ENCODE peak calls at places on chromosome 4, in five cellular contexts. P, G, M, E and D are unnamed samples. For H3K4me1, the result is how much of the 10 kb centered on the place peaks cover.

GRCh38 chr4:156298230-156298629 is 344.6 kb upstream of the CTSO start:
- DNase-seq in P (no peak), G (no peak), M (no peak), E (no peak), D (peak)

GRCh38 chr4:110087116-110087708 is 111.2 kb downstream of the ELOVL6 start:
- DNase-seq in P (no peak), G (no peak), M (no peak), E (no peak), D (peak)

GRCh38 chr4:41505161-41505653 is 32.8 kb upstream of the LIMCH1 start:
- DNase-seq in P (no peak), G (no peak), M (no peak), E (no peak), D (peak)

GRCh38 chr4:143514432-143514831 is 930 bp downstream of the SMARCA5 start:
- DNase-seq in P (peak), G (peak), M (peak), E (peak), D (peak)

GRCh38 chr4:2462992-2463762 is 5.7 kb upstream of the RNF4 start:
- DNase-seq in P (peak), G (no peak), M (no peak), E (no peak), D (no peak)

GRCh38 chr4:98827661-98828060 is 101.3 kb downstream of the EIF4E start:
- DNase-seq in P (no peak), G (no peak), M (no peak), E (no peak), D (peak)

GRCh38 chr4:89800527-89801103 is 36.3 kb downstream of the SNCA start:
- DNase-seq in P (no peak), G (no peak), M (no peak), E (no peak), D (peak)

GRCh38 chr4:150997141-150997540 is 17.9 kb downstream of the LRBA start:
- DNase-seq in P (no peak), G (no peak), M (no peak), E (no peak), D (no peak)

GRCh38 chr4:40099010-40099409 is 42.4 kb downstream of the N4BP2 start:
- DNase-seq in P (no peak), G (no peak), M (no peak), E (no peak), D (no peak)

GRCh38 chr4:15717647-15718416 is 15.0 kb downstream of the BST1 start:
- DNase-seq in P (no peak), G (no peak), M (no peak), E (no peak), D (peak)

GRCh38 chr4:28313729-28314713 is 1453.4 kb downstream of the STIM2 start:
- DNase-seq in P (no peak), G (no peak), M (no peak), E (no peak), D (no peak)

GRCh38 chr4:142121951-142122350 is 485.6 kb downstream of the IL15 start:
- DNase-seq in P (no peak), G (no peak), M (no peak), E (no peak), D (no peak)

GRCh38 chr4:176498857-176499256 is 179.1 kb downstream of the SPCS3 start:
- DNase-seq in P (no peak), G (no peak), M (no peak), E (no peak), D (no peak)

DNA sequence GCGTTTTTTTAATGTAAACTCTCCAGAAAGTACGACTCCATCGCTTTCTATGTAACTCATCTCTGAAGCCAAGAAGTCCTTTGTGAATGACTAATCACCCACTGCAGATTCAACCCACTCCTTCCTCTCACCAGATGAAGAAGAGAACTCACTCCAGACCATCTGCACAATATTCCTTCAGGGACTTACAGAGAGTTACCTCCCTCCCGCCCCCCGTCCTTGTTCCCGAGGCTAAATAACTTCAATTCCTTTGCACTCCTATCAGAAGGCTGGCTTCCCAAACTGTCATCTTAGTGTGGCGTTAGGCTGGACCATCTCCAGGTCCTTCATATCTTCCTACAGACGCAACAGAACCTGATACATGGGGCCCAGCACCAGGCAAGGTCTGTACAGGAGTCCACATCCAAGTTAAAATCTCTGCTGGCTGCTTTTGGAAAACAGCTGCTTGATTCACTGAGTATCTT is 82.4 kb downstream of the AFAP1 start:
- DNase-seq in P (no peak), G (no peak), M (no peak), E (peak), D (no peak)
- H3K27ac ChIP-seq in P (no peak), G (no peak), M (no peak), E (peak), D (no peak)

GRCh38 chr4:55184600-55185523 is 59.5 kb upstream of the KDR start:
- DNase-seq in P (peak), G (no peak), M (peak), E (peak), D (peak)
- H3K4me1 ChIP-seq in P (under half), G (under half), M (under half), E (under half), D (under half)

GRCh38 chr4:61443813-61444510 is 243.8 kb downstream of the ADGRL3 start:
- DNase-seq in P (no peak), G (no peak), M (no peak), E (no peak), D (no peak)
- H3K27ac ChIP-seq in P (no peak), G (no peak), M (no peak), E (no peak), D (no peak)

DNA sequence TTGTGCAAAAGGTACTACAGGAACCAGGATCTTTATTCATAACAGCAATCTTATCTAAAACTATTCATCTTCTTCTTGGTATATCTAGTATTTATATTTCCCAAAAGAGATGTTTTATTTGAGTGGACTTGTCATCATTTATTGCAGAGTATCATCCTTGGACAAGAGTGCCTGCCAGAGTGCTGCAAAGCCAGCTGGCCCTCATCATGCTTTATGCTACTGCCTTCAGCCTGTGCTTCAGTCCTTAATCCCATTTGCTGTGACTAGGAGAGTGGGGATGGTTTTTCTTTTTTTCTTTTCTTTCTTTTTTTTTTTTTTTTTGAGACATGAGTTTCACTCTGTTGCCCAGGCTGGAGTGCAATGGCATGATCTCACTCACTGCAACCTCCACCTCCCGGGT is 33.5 kb upstream of the ELF2 start:
- DNase-seq in P (no peak), G (no peak), M (no peak), E (peak), D (no peak)
- H3K4me1 ChIP-seq in P (under half), G (under half), M (under half), E (under half), D (under half)

GRCh38 chr4:137688651-137689050 is 156.4 kb upstream of the PCDH18 start:
- DNase-seq in P (no peak), G (no peak), M (no peak), E (no peak), D (no peak)

GRCh38 chr4:137692205-137692604 is 159.9 kb upstream of the PCDH18 start:
- DNase-seq in P (no peak), G (no peak), M (no peak), E (no peak), D (no peak)

GRCh38 chr4:137694138-137694537 is 161.8 kb upstream of the PCDH18 start:
- DNase-seq in P (no peak), G (no peak), M (no peak), E (peak), D (no peak)

GRCh38 chr4:137693641-137694040 is 161.3 kb upstream of the PCDH18 start:
- DNase-seq in P (no peak), G (no peak), M (no peak), E (no peak), D (no peak)
- H3K27ac ChIP-seq in P (no peak), G (no peak), M (no peak), E (no peak), D (no peak)